ENCODE peak calls at places on chromosomes 4 and X, in eight cellular contexts. One of them, this sample, is unnamed.
A peak's percentile ranks its signal among the peaks of the same experiment; 100 is the strongest.

GRCh38 chr4:4673070-4673469 is 131.2 kb upstream of the STX18 start:
- DNase-seq in adipocyte: no peak
- DNase-seq in AG04450: no peak
- DNase-seq in PC-3: peak; percentile 69
- DNase-seq in foreskin fibroblast: peak; percentile 52
- DNase-seq in epithelial cell of esophagus: peak; percentile 24
- DNase-seq in cardiac fibroblast: peak; percentile 50
- DNase-seq in right lobe of liver: no peak
- DNase-seq in this sample: peak; percentile 66

GRCh38 chr4:26862381-26862915 is 1.8 kb downstream of the STIM2 start:
- DNase-seq in adipocyte: peak; percentile 27
- DNase-seq in AG04450: no peak
- DNase-seq in PC-3: no peak
- DNase-seq in foreskin fibroblast: peak; percentile 5
- DNase-seq in epithelial cell of esophagus: no peak
- DNase-seq in cardiac fibroblast: no peak
- DNase-seq in right lobe of liver: no peak
- DNase-seq in this sample: no peak

GRCh38 chr4:6782147-6782845 is at the start of gene KIAA0232:
- DNase-seq in adipocyte: peak; percentile 98
- DNase-seq in AG04450: peak; percentile 85
- DNase-seq in PC-3: peak; percentile 84
- DNase-seq in foreskin fibroblast: peak; percentile 98
- DNase-seq in epithelial cell of esophagus: peak; percentile 96
- DNase-seq in cardiac fibroblast: peak; percentile 97
- DNase-seq in right lobe of liver: peak; percentile 96
- DNase-seq in this sample: peak; percentile 80

GRCh38 chr4:1711906-1712215 is 258 bp downstream of the SLBP start:
- DNase-seq in adipocyte: no peak
- DNase-seq in AG04450: no peak
- DNase-seq in PC-3: peak; percentile 4
- DNase-seq in foreskin fibroblast: peak; percentile 69
- DNase-seq in epithelial cell of esophagus: no peak
- DNase-seq in cardiac fibroblast: no peak
- DNase-seq in right lobe of liver: no peak
- DNase-seq in this sample: no peak

GRCh38 chrX:69318651-69319305 is 153.5 kb upstream of the PJA1 start:
- DNase-seq in adipocyte: no peak
- DNase-seq in AG04450: no peak
- DNase-seq in PC-3: no peak
- DNase-seq in foreskin fibroblast: no peak
- DNase-seq in epithelial cell of esophagus: no peak
- DNase-seq in cardiac fibroblast: no peak
- DNase-seq in right lobe of liver: no peak
- DNase-seq in this sample: no peak

GRCh38 chr4:142435599-142436235 is 410.4 kb downstream of the INPP4B start:
- DNase-seq in adipocyte: no peak
- DNase-seq in AG04450: no peak
- DNase-seq in PC-3: no peak
- DNase-seq in foreskin fibroblast: no peak
- DNase-seq in epithelial cell of esophagus: no peak
- DNase-seq in cardiac fibroblast: no peak
- DNase-seq in right lobe of liver: no peak
- DNase-seq in this sample: no peak

GRCh38 chr4:98557497-98557896 is 100.9 kb downstream of the TSPAN5 start:
- DNase-seq in adipocyte: no peak
- DNase-seq in AG04450: no peak
- DNase-seq in PC-3: peak; percentile 60
- DNase-seq in foreskin fibroblast: peak; percentile 57
- DNase-seq in epithelial cell of esophagus: peak; percentile 75
- DNase-seq in cardiac fibroblast: peak; percentile 43
- DNase-seq in right lobe of liver: no peak
- DNase-seq in this sample: peak; percentile 52

GRCh38 chr4:70676554-70677090 is 10.3 kb upstream of the JCHAIN start:
- DNase-seq in adipocyte: no peak
- DNase-seq in AG04450: no peak
- DNase-seq in PC-3: no peak
- DNase-seq in foreskin fibroblast: no peak
- DNase-seq in epithelial cell of esophagus: no peak
- DNase-seq in cardiac fibroblast: no peak
- DNase-seq in right lobe of liver: no peak
- DNase-seq in this sample: no peak

GRCh38 chr4:54231419-54232150 is 2.5 kb downstream of the PDGFRA start:
- DNase-seq in adipocyte: peak; percentile 78
- DNase-seq in AG04450: no peak
- DNase-seq in PC-3: no peak
- DNase-seq in foreskin fibroblast: peak; percentile 91
- DNase-seq in epithelial cell of esophagus: no peak
- DNase-seq in cardiac fibroblast: peak; percentile 74
- DNase-seq in right lobe of liver: peak; percentile 50
- DNase-seq in this sample: no peak

GRCh38 chr4:74202062-74202586 is 44.2 kb downstream of the MTHFD2L start:
- DNase-seq in adipocyte: no peak
- DNase-seq in AG04450: no peak
- DNase-seq in PC-3: no peak
- DNase-seq in foreskin fibroblast: no peak
- DNase-seq in epithelial cell of esophagus: no peak
- DNase-seq in cardiac fibroblast: no peak
- DNase-seq in right lobe of liver: no peak
- DNase-seq in this sample: no peak

GRCh38 chr4:113869743-113870375 is 108.3 kb upstream of the CAMK2D start:
- DNase-seq in adipocyte: peak; percentile 13
- DNase-seq in AG04450: no peak
- DNase-seq in PC-3: peak; percentile 40
- DNase-seq in foreskin fibroblast: peak; percentile 57
- DNase-seq in epithelial cell of esophagus: peak; percentile 90
- DNase-seq in cardiac fibroblast: no peak
- DNase-seq in right lobe of liver: no peak
- DNase-seq in this sample: peak; percentile 25

GRCh38 chr4:84596826-84597225 is 13.9 kb downstream of the CDS1 start:
- DNase-seq in adipocyte: no peak
- DNase-seq in AG04450: no peak
- DNase-seq in PC-3: peak; percentile 29
- DNase-seq in foreskin fibroblast: no peak
- DNase-seq in epithelial cell of esophagus: peak; percentile 91
- DNase-seq in cardiac fibroblast: no peak
- DNase-seq in right lobe of liver: no peak
- DNase-seq in this sample: no peak

GRCh38 chrX:46447384-46447783 is 97.8 kb downstream of the ZNF674 start:
- DNase-seq in adipocyte: peak; percentile 53
- DNase-seq in AG04450: no peak
- DNase-seq in PC-3: peak; percentile 24
- DNase-seq in foreskin fibroblast: peak; percentile 45
- DNase-seq in epithelial cell of esophagus: peak; percentile 4
- DNase-seq in cardiac fibroblast: peak; percentile 13
- DNase-seq in right lobe of liver: peak; percentile 44
- DNase-seq in this sample: no peak

GRCh38 chr4:956531-957230 is 16.7 kb downstream of the DGKQ start:
- DNase-seq in adipocyte: no peak
- DNase-seq in AG04450: no peak
- DNase-seq in PC-3: no peak
- DNase-seq in foreskin fibroblast: no peak
- DNase-seq in epithelial cell of esophagus: no peak
- DNase-seq in cardiac fibroblast: no peak
- DNase-seq in right lobe of liver: no peak
- DNase-seq in this sample: no peak

GRCh38 chr4:168880087-168880675 is 129.9 kb downstream of the CBR4 start:
- DNase-seq in adipocyte: peak; percentile 60
- DNase-seq in AG04450: no peak
- DNase-seq in PC-3: peak; percentile 4
- DNase-seq in foreskin fibroblast: no peak
- DNase-seq in epithelial cell of esophagus: no peak
- DNase-seq in cardiac fibroblast: no peak
- DNase-seq in right lobe of liver: no peak
- DNase-seq in this sample: no peak

GRCh38 chr4:168879178-168879577 is 130.9 kb downstream of the CBR4 start:
- DNase-seq in adipocyte: no peak
- DNase-seq in AG04450: no peak
- DNase-seq in PC-3: no peak
- DNase-seq in foreskin fibroblast: no peak
- DNase-seq in epithelial cell of esophagus: no peak
- DNase-seq in cardiac fibroblast: no peak
- DNase-seq in right lobe of liver: no peak
- DNase-seq in this sample: no peak

GRCh38 chr4:168877779-168878491 is 132.1 kb downstream of the CBR4 start:
- DNase-seq in adipocyte: peak; percentile 44
- DNase-seq in AG04450: no peak
- DNase-seq in PC-3: no peak
- DNase-seq in foreskin fibroblast: peak; percentile 23
- DNase-seq in epithelial cell of esophagus: no peak
- DNase-seq in cardiac fibroblast: peak; percentile 42
- DNase-seq in right lobe of liver: peak; percentile 70
- DNase-seq in this sample: no peak

GRCh38 chr4:168876106-168876505 is 133.9 kb downstream of the CBR4 start:
- DNase-seq in adipocyte: no peak
- DNase-seq in AG04450: no peak
- DNase-seq in PC-3: no peak
- DNase-seq in foreskin fibroblast: peak; percentile 42
- DNase-seq in epithelial cell of esophagus: no peak
- DNase-seq in cardiac fibroblast: no peak
- DNase-seq in right lobe of liver: no peak
- DNase-seq in this sample: no peak

DNA sequence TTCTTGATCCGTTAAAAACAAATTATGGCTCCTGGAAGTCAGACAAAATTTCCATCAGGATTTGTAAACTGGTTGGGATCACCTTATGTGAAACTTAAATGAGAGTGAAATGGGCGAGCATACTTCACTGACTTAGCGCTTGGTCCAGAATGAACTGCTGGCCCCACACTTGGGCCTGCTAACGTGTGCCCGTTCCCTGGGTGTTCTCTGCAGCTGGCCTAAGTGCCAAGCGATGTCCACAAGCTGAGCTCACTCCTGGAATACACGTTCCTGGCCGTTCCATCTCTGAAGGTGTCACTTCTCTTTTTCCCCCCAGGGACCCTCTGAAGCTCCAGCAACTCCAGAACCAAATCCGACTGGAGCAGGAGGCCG is 132.7 kb downstream of the CBR4 start:
- DNase-seq in adipocyte: no peak
- DNase-seq in AG04450: no peak
- DNase-seq in PC-3: no peak
- DNase-seq in foreskin fibroblast: no peak
- DNase-seq in epithelial cell of esophagus: peak; percentile 29
- DNase-seq in cardiac fibroblast: no peak
- DNase-seq in right lobe of liver: no peak
- DNase-seq in this sample: no peak
- H3K4me3 ChIP-seq in adipocyte: peak overlapping the region; percentile 19
- H3K4me3 ChIP-seq in AG04450: peak overlapping the region; percentile 42
- H3K4me3 ChIP-seq in PC-3: no peak overlapping the region
- H3K4me3 ChIP-seq in foreskin fibroblast: no peak overlapping the region
- H3K4me3 ChIP-seq in epithelial cell of esophagus: peak overlapping the region; percentile 15
- H3K4me3 ChIP-seq in cardiac fibroblast: peak overlapping the region; percentile 26
- H3K4me3 ChIP-seq in right lobe of liver: peak overlapping the region; percentile 54
- H3K4me3 ChIP-seq in this sample: no peak overlapping the region

GRCh38 chr4:25162566-25162965 is 2.3 kb upstream of the SEPSECS start:
- DNase-seq in adipocyte: no peak
- DNase-seq in AG04450: no peak
- DNase-seq in PC-3: peak; percentile 52
- DNase-seq in foreskin fibroblast: no peak
- DNase-seq in epithelial cell of esophagus: no peak
- DNase-seq in cardiac fibroblast: no peak
- DNase-seq in right lobe of liver: no peak
- DNase-seq in this sample: no peak
- H3K4me3 ChIP-seq in adipocyte: no peak overlapping the region
- H3K4me3 ChIP-seq in AG04450: no peak overlapping the region
- H3K4me3 ChIP-seq in PC-3: peak overlapping the region; percentile 87
- H3K4me3 ChIP-seq in foreskin fibroblast: no peak overlapping the region
- H3K4me3 ChIP-seq in epithelial cell of esophagus: no peak overlapping the region
- H3K4me3 ChIP-seq in cardiac fibroblast: no peak overlapping the region
- H3K4me3 ChIP-seq in right lobe of liver: no peak overlapping the region
- H3K4me3 ChIP-seq in this sample: no peak overlapping the region

GRCh38 chrX:153922932-153923857 is 2.9 kb downstream of the ARHGAP4 start:
- DNase-seq in adipocyte: peak; percentile 66
- DNase-seq in AG04450: peak; percentile 20
- DNase-seq in PC-3: peak; percentile 65
- DNase-seq in foreskin fibroblast: peak; percentile 71
- DNase-seq in epithelial cell of esophagus: peak; percentile 37
- DNase-seq in cardiac fibroblast: peak; percentile 77
- DNase-seq in right lobe of liver: peak; percentile 84
- DNase-seq in this sample: peak; percentile 11

GRCh38 chrX:153921070-153921469 is 5.0 kb downstream of the ARHGAP4 start:
- DNase-seq in adipocyte: no peak
- DNase-seq in AG04450: no peak
- DNase-seq in PC-3: no peak
- DNase-seq in foreskin fibroblast: no peak
- DNase-seq in epithelial cell of esophagus: no peak
- DNase-seq in cardiac fibroblast: no peak
- DNase-seq in right lobe of liver: no peak
- DNase-seq in this sample: no peak

GRCh38 chrX:153920546-153920945 is 5.5 kb downstream of the ARHGAP4 start:
- DNase-seq in adipocyte: no peak
- DNase-seq in AG04450: no peak
- DNase-seq in PC-3: no peak
- DNase-seq in foreskin fibroblast: no peak
- DNase-seq in epithelial cell of esophagus: no peak
- DNase-seq in cardiac fibroblast: no peak
- DNase-seq in right lobe of liver: no peak
- DNase-seq in this sample: no peak

GRCh38 chrX:153922286-153922573 is 3.8 kb downstream of the ARHGAP4 start:
- DNase-seq in adipocyte: no peak
- DNase-seq in AG04450: no peak
- DNase-seq in PC-3: no peak
- DNase-seq in foreskin fibroblast: no peak
- DNase-seq in epithelial cell of esophagus: no peak
- DNase-seq in cardiac fibroblast: no peak
- DNase-seq in right lobe of liver: no peak
- DNase-seq in this sample: no peak

GRCh38 chrX:153921511-153922285 is 4.4 kb downstream of the ARHGAP4 start:
- DNase-seq in adipocyte: no peak
- DNase-seq in AG04450: no peak
- DNase-seq in PC-3: no peak
- DNase-seq in foreskin fibroblast: peak; percentile 25
- DNase-seq in epithelial cell of esophagus: no peak
- DNase-seq in cardiac fibroblast: no peak
- DNase-seq in right lobe of liver: no peak
- DNase-seq in this sample: no peak
- H3K4me3 ChIP-seq in adipocyte: no peak overlapping the region
- H3K4me3 ChIP-seq in AG04450: no peak overlapping the region
- H3K4me3 ChIP-seq in PC-3: no peak overlapping the region
- H3K4me3 ChIP-seq in foreskin fibroblast: no peak overlapping the region
- H3K4me3 ChIP-seq in epithelial cell of esophagus: no peak overlapping the region
- H3K4me3 ChIP-seq in cardiac fibroblast: no peak overlapping the region
- H3K4me3 ChIP-seq in right lobe of liver: no peak overlapping the region
- H3K4me3 ChIP-seq in this sample: no peak overlapping the region

DNA sequence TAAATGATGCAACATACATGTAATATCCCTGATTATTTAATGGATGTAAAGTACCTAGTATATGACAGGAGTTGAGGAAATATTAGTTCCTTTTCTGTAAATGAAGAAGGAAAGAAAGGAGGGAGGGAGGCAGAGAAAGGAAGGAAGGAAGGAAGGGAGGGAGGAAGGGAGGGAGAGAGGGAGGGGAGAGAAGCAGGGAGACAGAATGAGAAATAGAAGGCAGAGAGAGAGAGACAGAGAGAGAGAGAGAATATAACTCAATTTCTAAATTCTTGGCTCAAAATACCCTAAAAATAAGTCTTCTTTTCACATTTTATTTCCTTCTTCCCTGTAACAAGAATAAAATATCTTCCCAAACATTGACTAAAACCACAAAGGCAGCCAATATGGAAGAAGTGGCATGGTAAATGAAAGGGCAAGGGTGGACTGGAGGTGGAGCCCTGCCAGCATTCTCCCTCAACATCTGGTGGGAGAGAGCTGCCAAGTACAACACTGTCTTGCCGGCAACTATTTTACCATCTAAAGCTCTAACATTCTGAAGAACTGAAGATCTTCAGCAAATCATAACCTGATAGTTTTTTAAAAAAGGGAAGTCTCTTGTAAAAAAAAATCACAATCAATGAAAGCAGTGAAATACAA is 245.1 kb downstream of the PPP3CA start:
- DNase-seq in adipocyte: peak; percentile 93
- DNase-seq in AG04450: peak; percentile 66
- DNase-seq in PC-3: no peak
- DNase-seq in foreskin fibroblast: peak; percentile 94
- DNase-seq in epithelial cell of esophagus: no peak
- DNase-seq in cardiac fibroblast: peak; percentile 92
- DNase-seq in right lobe of liver: no peak
- DNase-seq in this sample: no peak
- H3K4me3 ChIP-seq in adipocyte: no peak overlapping the region
- H3K4me3 ChIP-seq in AG04450: no peak overlapping the region
- H3K4me3 ChIP-seq in PC-3: no peak overlapping the region
- H3K4me3 ChIP-seq in foreskin fibroblast: no peak overlapping the region
- H3K4me3 ChIP-seq in epithelial cell of esophagus: no peak overlapping the region
- H3K4me3 ChIP-seq in cardiac fibroblast: no peak overlapping the region
- H3K4me3 ChIP-seq in right lobe of liver: no peak overlapping the region
- H3K4me3 ChIP-seq in this sample: no peak overlapping the region

This sample was measured in SJSA1.